ENCODE peak calls at places on chromosomes 16 and 17, in four cellular contexts. A is IMR-90, S is mesendoderm, P is H1. Q is an unnamed sample.

GRCh38 chr17:54194268-54194667 is 371.5 kb downstream of the KIF2B start:
- DNase-seq in P (no peak), S (no peak), A (no peak), Q (no peak)

GRCh38 chr17:79811036-79811887 is 14.4 kb upstream of the CBX8 start:
- DNase-seq in S (no peak), P (peak), A (no peak), Q (peak)

GRCh38 chr17:42886283-42887176 is 14.1 kb upstream of the G6PC1 start:
- DNase-seq in P (no peak), A (no peak), S (no peak), Q (no peak)

GRCh38 chr16:2716948-2717347 is 3.1 kb downstream of the PRSS27 start:
- DNase-seq in S (peak), A (no peak), P (no peak), Q (no peak)

GRCh38 chr17:76075364-76076099 is 951 bp downstream of the GALR2 start:
- DNase-seq in S (peak), P (peak), A (no peak), Q (peak)

GRCh38 chr17:51795401-51795800 is 363.1 kb downstream of the CA10 start:
- DNase-seq in A (no peak), S (no peak), P (no peak), Q (no peak)

GRCh38 chr16:86676216-86676800 is 98.0 kb downstream of the FOXL1 start:
- DNase-seq in A (peak), S (no peak), P (no peak), Q (no peak)

GRCh38 chr17:18203308-18203707 is 19.7 kb downstream of the ALKBH5 start:
- DNase-seq in P (no peak), S (peak), A (no peak), Q (peak)

GRCh38 chr17:11898526-11899235 is 98.6 kb downstream of the ZNF18 start:
- DNase-seq in P (no peak), S (no peak), A (no peak), Q (no peak)

GRCh38 chr16:15434425-15435215 is at the start of gene BMERB1:
- DNase-seq in P (peak), A (peak), S (peak), Q (peak)

GRCh38 chr17:63113167-63113566 is 147.1 kb downstream of the TANC2 start:
- DNase-seq in S (peak), P (no peak), A (no peak), Q (no peak)

GRCh38 chr16:88631920-88632586 is 6.3 kb upstream of the IL17C start:
- DNase-seq in P (no peak), A (no peak), S (no peak), Q (no peak)

GRCh38 chr16:86710602-86710950 is 132.2 kb downstream of the FOXL1 start:
- DNase-seq in S (no peak), A (no peak), P (no peak), Q (no peak)

GRCh38 chr17:49494937-49495841 is at the start of gene NGFR:
- DNase-seq in P (peak), A (peak), S (peak), Q (peak)

GRCh38 chr17:50026901-50027638 is 28.8 kb upstream of the ITGA3 start:
- DNase-seq in A (peak), P (peak), S (peak), Q (peak)

GRCh38 chr16:9647981-9648701 is 534.1 kb downstream of the GRIN2A start:
- DNase-seq in S (peak), P (peak), A (no peak), Q (no peak)

GRCh38 chr17:39926588-39927100 is 757 bp downstream of the ORMDL3 start:
- DNase-seq in P (no peak), S (peak), A (no peak), Q (peak)

GRCh38 chr17:1055751-1056645 is 59.1 kb downstream of the TIMM22 start:
- DNase-seq in S (peak), P (peak), A (peak), Q (peak)

GRCh38 chr16:75471723-75472634 is 7.5 kb upstream of the TMEM170A start:
- DNase-seq in S (peak), P (no peak), A (peak), Q (peak)

GRCh38 chr16:22092143-22092933 is at the start of gene VWA3A:
- DNase-seq in A (peak), S (peak), P (peak), Q (peak)

GRCh38 chr17:27677191-27677590 is 46.2 kb downstream of the LGALS9 start:
- DNase-seq in P (no peak), A (no peak), S (no peak), Q (no peak)

GRCh38 chr17:73759324-73760185 is 115.3 kb upstream of the SDK2 start:
- DNase-seq in S (no peak), A (no peak), P (no peak), Q (no peak)

GRCh38 chr17:19713901-19714361 is 2.5 kb downstream of the SLC47A2 start:
- DNase-seq in P (no peak), S (no peak), A (no peak), Q (no peak)

GRCh38 chr16:73304008-73304814 is 256.3 kb upstream of the ZFHX3 start:
- DNase-seq in S (no peak), A (no peak), P (no peak), Q (no peak)

GRCh38 chr16:74999683-75000480 is 1.1 kb downstream of the ZNRF1 start:
- DNase-seq in A (no peak), S (peak), P (peak), Q (peak)

GRCh38 chr16:55297062-55297909 is 26.7 kb upstream of the IRX6 start:
- DNase-seq in S (peak), A (peak), P (no peak), Q (no peak)

DNA sequence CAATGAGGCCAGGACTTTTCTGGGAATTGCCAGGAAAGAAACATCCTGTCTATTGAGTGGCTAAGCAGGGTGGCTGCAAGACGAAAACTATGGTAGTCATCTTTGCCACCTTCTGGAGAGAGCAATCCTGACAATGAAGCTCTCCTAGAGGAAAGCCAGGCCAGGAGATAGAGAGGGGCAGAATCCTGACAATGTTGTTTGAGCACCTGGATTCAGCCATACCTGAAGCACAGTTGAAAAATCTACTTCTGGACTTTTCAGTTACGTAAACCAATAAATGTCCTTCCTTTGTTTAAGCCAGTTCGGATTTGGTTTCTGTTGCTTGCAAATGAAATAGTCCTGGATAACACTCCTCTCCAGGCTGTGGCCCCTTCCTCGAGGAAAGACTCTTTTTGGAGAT is 9.4 kb downstream of the P2RX1 start:
- DNase-seq in P (no peak), S (no peak), A (no peak), Q (no peak)
- H3K56ac ChIP-seq in P (no peak), S (no peak), A (no peak), Q (no peak)

GRCh38 chr16:47084198-47084597 is 59.5 kb downstream of the NETO2 start:
- DNase-seq in P (no peak), S (no peak), A (no peak), Q (no peak)

GRCh38 chr16:47079883-47080282 is 63.9 kb downstream of the NETO2 start:
- DNase-seq in P (no peak), S (no peak), A (no peak), Q (no peak)

GRCh38 chr16:47081113-47081512 is 62.6 kb downstream of the NETO2 start:
- DNase-seq in P (no peak), S (no peak), A (no peak), Q (no peak)
- H3K56ac ChIP-seq in P (no peak), S (no peak), A (no peak), Q (no peak)

DNA sequence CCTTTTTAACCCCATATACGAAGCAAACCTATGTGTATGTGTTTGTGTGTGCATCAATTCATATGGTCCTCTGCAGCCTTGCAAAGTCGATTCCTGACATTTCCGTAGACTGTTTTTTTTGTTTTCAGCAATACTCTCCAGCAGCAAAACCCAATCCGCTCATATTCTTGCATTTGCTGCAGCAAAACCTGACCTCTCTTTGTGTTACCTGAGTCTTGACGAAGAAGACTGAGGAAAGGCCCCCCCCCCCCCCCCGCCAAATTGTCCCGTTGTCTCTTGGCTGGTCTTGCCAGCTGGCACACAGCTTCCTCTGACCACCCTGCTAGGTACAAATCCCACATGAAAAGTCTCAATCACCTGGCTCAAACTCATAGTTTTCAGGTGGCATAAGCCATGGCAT is 494.7 kb downstream of the WWOX start:
- DNase-seq in A (no peak), S (no peak), P (no peak), Q (no peak)
- H3K56ac ChIP-seq in A (no peak), S (no peak), P (no peak), Q (no peak)

GRCh38 chr16:67561501-67561823 is 864 bp upstream of the CTCF start:
- DNase-seq in A (no peak), S (no peak), P (no peak), Q (no peak)
- H3K56ac ChIP-seq in A (peak), S (peak), P (peak), Q (no peak)

Q was measured in H9.